ENCODE peak calls at places on chromosome 18, in five cellular contexts. A is left ventricle myocardium inferior, O is HCT116, Q is mucosa of descending colon, E is A549. M is an unnamed sample. For H3K4me1, the result is how much of the 10 kb centered on the place peaks cover.

GRCh38 chr18:47118986-47119385 is 31.3 kb downstream of the HDHD2 start:
- DNase-seq in A (no peak), O (no peak), Q (no peak), E (no peak), M (no peak)

GRCh38 chr18:58045265-58046086 is 1.4 kb downstream of the NEDD4L start:
- DNase-seq in A (no peak), O (peak), Q (peak), E (peak), M (no peak)

GRCh38 chr18:59706499-59706898 is 9.3 kb upstream of the CCBE1 start:
- DNase-seq in A (no peak), O (no peak), Q (no peak), E (no peak), M (no peak)

GRCh38 chr18:48575658-48576453 is 37.0 kb downstream of the CTIF start:
- DNase-seq in A (no peak), O (no peak), Q (no peak), E (no peak), M (no peak)

GRCh38 chr18:46915800-46916550 is 1.3 kb downstream of the PIAS2 start:
- DNase-seq in A (no peak), O (no peak), Q (no peak), E (no peak), M (no peak)

GRCh38 chr18:63788447-63789096 is 13.4 kb downstream of the SERPINB7 start:
- DNase-seq in A (no peak), O (peak), Q (no peak), E (peak), M (peak)

GRCh38 chr18:26804474-26804873 is 61.0 kb downstream of the AQP4 start:
- DNase-seq in A (no peak), O (no peak), Q (no peak), E (peak), M (no peak)

GRCh38 chr18:59220784-59221765 is 1.1 kb downstream of the GRP start:
- DNase-seq in A (no peak), O (no peak), Q (no peak), E (no peak), M (no peak)

GRCh38 chr18:58241877-58242276 is 197.9 kb downstream of the NEDD4L start:
- DNase-seq in A (no peak), O (no peak), Q (no peak), E (no peak), M (no peak)

GRCh38 chr18:80243204-80243603 is 4.1 kb downstream of the PARD6G start:
- DNase-seq in A (no peak), O (no peak), Q (no peak), E (no peak), M (no peak)

GRCh38 chr18:27184115-27185024 is 738 bp downstream of the CHST9 start:
- DNase-seq in A (no peak), O (no peak), Q (no peak), E (no peak), M (no peak)

GRCh38 chr18:46588971-46589660 is 67.9 kb downstream of the LOXHD1 start:
- DNase-seq in A (no peak), O (no peak), Q (no peak), E (no peak), M (no peak)

GRCh38 chr18:11654736-11655604 is 34.1 kb upstream of the GNAL start:
- DNase-seq in A (peak), O (peak), Q (peak), E (peak), M (peak)

GRCh38 chr18:79574938-79575525 is 104.6 kb upstream of the CTDP1 start:
- DNase-seq in A (no peak), O (no peak), Q (peak), E (no peak), M (no peak)

GRCh38 chr18:60413944-60414547 is 41.5 kb upstream of the MC4R start:
- DNase-seq in A (no peak), O (peak), Q (peak), E (peak), M (peak)

GRCh38 chr18:58347135-58347534 is 281.8 kb downstream of the ALPK2 start:
- DNase-seq in A (no peak), O (no peak), Q (no peak), E (no peak), M (no peak)

GRCh38 chr18:46939337-46939963 is 22.0 kb downstream of the KATNAL2 start:
- DNase-seq in A (no peak), O (no peak), Q (no peak), E (peak), M (no peak)

GRCh38 chr18:2967820-2968219 is 45.1 kb downstream of the LPIN2 start:
- DNase-seq in A (no peak), O (no peak), Q (no peak), E (no peak), M (no peak)

GRCh38 chr18:2969695-2970094 is 43.2 kb downstream of the LPIN2 start:
- DNase-seq in A (no peak), O (no peak), Q (no peak), E (no peak), M (no peak)

GRCh38 chr18:2967357-2967756 is 45.6 kb downstream of the LPIN2 start:
- DNase-seq in A (no peak), O (no peak), Q (no peak), E (no peak), M (no peak)

GRCh38 chr18:2970344-2970743 is 42.6 kb downstream of the LPIN2 start:
- DNase-seq in A (no peak), O (no peak), Q (no peak), E (no peak), M (no peak)

GRCh38 chr18:2968559-2968958 is 44.4 kb downstream of the LPIN2 start:
- DNase-seq in A (no peak), O (no peak), Q (no peak), E (no peak), M (no peak)
- H3K4me1 ChIP-seq in A (half or more), O (under half), Q (under half), E (under half), M (under half)

GRCh38 chr18:35617865-35618264 is 36.3 kb downstream of the GALNT1 start:
- DNase-seq in A (no peak), O (no peak), Q (no peak), E (no peak), M (no peak)
- H3K4me1 ChIP-seq in A (half or more), O (under half), Q (under half), E (half or more), M (half or more)

GRCh38 chr18:54217624-54218023 is 6.8 kb downstream of the MBD2 start:
- DNase-seq in A (no peak), O (no peak), Q (no peak), E (no peak), M (no peak)
- H3K4me1 ChIP-seq in A (half or more), O (under half), Q (under half), E (under half), M (under half)

GRCh38 chr18:55508637-55509036 is 79.4 kb downstream of the TCF4 start:
- DNase-seq in A (no peak), O (no peak), Q (no peak), E (no peak), M (no peak)
- H3K4me1 ChIP-seq in A (half or more), O (under half), Q (under half), E (under half), M (under half)

GRCh38 chr18:13390196-13390595 is 171.6 kb downstream of the LDLRAD4 start:
- DNase-seq in A (no peak), O (no peak), Q (no peak), E (no peak), M (no peak)
- H3K4me1 ChIP-seq in A (under half), O (under half), Q (under half), E (under half), M (under half)

DNA sequence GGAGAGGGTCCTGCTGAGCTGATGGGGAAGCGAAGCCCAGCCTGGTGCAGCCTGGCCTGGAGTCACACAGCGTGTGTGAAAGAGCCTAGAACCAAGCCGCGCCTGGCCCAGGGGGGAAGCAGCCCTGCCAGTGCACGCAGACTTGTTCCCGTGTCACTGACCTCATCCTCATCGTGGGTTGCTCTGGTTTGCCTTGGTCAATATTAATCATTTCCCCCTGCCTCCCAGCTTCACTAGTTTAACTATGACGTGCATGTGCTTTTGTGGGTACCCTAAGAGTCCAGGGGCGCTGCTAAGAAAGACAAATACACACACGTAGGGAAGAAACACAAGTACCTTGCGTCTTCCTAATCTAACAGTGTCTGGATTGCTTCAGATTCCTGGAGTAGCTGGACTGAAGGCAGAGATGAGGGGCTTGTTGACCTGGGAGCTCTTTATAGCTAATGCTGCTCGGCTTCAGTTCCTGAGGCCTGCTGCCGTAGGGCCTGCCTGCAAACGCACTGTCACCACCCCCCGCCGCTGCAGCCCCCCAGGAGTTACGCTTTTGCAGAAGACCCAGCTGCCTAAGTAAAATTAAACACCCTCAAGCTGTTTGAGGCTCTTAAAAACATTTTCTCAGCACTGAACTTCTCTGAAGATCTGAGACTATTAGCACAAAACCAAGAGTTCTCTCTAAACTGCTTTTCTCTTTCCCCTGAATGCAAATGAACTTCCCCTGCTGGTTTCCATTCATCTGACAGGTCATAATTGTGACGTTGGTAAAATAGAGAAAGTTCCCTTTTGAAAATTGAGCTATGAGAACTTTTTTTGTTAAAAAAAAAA is 159.2 kb downstream of the FAM210A start:
- DNase-seq in A (peak), O (no peak), Q (no peak), E (no peak), M (no peak)
- H3K4me1 ChIP-seq in A (half or more), O (under half), Q (under half), E (under half), M (under half)

DNA sequence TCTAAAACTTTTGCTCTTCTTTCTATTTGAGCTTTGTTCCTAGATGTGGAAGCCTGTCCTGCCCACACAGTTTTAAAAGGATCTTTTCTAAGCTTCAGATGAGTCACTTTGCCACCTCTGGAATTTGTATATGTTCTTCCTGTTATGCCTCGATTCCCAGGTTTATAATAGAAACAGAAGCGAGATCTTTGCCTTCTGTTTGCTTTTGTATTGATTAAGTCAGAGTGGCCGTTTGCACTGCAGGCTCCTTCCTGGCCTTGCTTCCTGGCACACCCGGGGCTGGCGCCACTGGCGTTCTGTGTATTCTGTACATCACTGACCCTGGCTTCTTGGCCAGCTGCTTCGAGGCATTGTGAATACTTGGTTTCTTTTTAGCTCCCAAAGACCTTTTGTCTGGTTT is 91.8 kb downstream of the MTCL1 start:
- DNase-seq in A (no peak), O (no peak), Q (peak), E (peak), M (no peak)
- H3K4me1 ChIP-seq in A (under half), O (half or more), Q (under half), E (half or more), M (half or more)

GRCh38 chr18:55243255-55243654 is 284.0 kb upstream of the CCDC68 start:
- DNase-seq in A (no peak), O (no peak), Q (no peak), E (no peak), M (no peak)

GRCh38 chr18:55245200-55245599 is 285.9 kb upstream of the CCDC68 start:
- DNase-seq in A (no peak), O (no peak), Q (no peak), E (no peak), M (no peak)

GRCh38 chr18:55246278-55246677 is 287.0 kb upstream of the CCDC68 start:
- DNase-seq in A (no peak), O (no peak), Q (no peak), E (no peak), M (no peak)

GRCh38 chr18:55244520-55244919 is 285.3 kb upstream of the CCDC68 start:
- DNase-seq in A (no peak), O (no peak), Q (no peak), E (no peak), M (no peak)

DNA sequence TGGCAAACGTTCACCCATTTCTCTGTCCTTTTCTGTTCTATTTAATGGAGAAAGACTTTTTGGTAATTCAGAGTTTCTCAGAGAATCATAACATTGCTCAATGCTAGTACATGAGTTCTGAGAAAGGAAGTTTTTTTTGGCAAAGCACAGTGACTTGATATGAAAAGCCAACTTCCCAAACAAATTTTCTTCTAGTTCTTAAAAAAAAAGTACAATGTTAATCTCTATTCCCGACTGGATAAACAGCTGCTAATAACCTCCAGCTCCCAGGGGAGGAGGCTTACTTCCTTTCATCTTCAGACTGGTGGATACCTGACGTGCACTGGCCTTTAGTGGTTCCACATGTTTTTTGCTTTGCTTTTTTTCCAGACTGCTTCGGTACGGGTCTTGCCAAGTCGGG is 284.6 kb upstream of the CCDC68 start:
- DNase-seq in A (no peak), O (no peak), Q (no peak), E (no peak), M (no peak)
- H3K4me1 ChIP-seq in A (half or more), O (under half), Q (under half), E (under half), M (under half)